ENCODE peak calls at places on chromosomes 3 and 15, in eight cellular contexts. L is IMR-90, B is NB4, J is left ventricle myocardium inferior, K is psoas muscle, S is adrenal gland, A is fibroblast of pulmonary artery, G is fibroblast of mammary gland. W is an unnamed sample.

GRCh38 chr15:25876231-25877140 is 13.4 kb upstream of the ATP10A start:
- DNase-seq in K (no peak), L (no peak), A (no peak), S (no peak), J (no peak), B (no peak), G (no peak), W (no peak)

GRCh38 chr15:69939513-69940440 is 157.9 kb downstream of the TLE3 start:
- DNase-seq in B (no peak), A (no peak), S (no peak), K (no peak), J (no peak), L (no peak), G (no peak), W (no peak)

GRCh38 chr3:57949779-57950618 is 58.2 kb upstream of the FLNB start:
- DNase-seq in A (no peak), L (no peak), S (peak), J (peak), G (peak), B (peak), K (no peak), W (no peak)

GRCh38 chr3:120160050-120160449 is 65.8 kb upstream of the GSK3B start:
- DNase-seq in B (peak), K (peak), A (peak), S (peak), G (peak), J (peak), L (peak), W (no peak)

GRCh38 chr15:87877114-87877810 is 379.3 kb downstream of the NTRK3 start:
- DNase-seq in K (no peak), L (peak), A (peak), S (peak), G (peak), B (no peak), J (peak), W (no peak)

GRCh38 chr15:66234798-66235197 is 18.8 kb downstream of the MEGF11 start:
- DNase-seq in G (no peak), K (no peak), L (no peak), A (no peak), B (no peak), J (no peak), S (no peak), W (no peak)

GRCh38 chr3:40899286-40899712 is 300.0 kb upstream of the CTNNB1 start:
- DNase-seq in B (no peak), K (no peak), G (peak), L (no peak), J (no peak), A (peak), S (no peak), W (no peak)

GRCh38 chr3:64539451-64540196 is 148.2 kb downstream of the ADAMTS9 start:
- DNase-seq in B (no peak), A (peak), J (no peak), L (peak), K (peak), G (peak), S (no peak), W (no peak)

GRCh38 chr3:13498354-13499060 is 18.4 kb downstream of the HDAC11 start:
- DNase-seq in L (peak), J (peak), S (no peak), K (no peak), A (no peak), B (no peak), G (no peak), W (no peak)

GRCh38 chr3:111910806-111911205 is 51.7 kb downstream of the PHLDB2 start:
- DNase-seq in A (peak), L (peak), S (no peak), J (no peak), G (peak), B (no peak), K (no peak), W (no peak)

GRCh38 chr15:86373147-86373546 is 293.5 kb downstream of the AGBL1 start:
- DNase-seq in A (no peak), S (no peak), G (no peak), J (no peak), L (no peak), B (no peak), K (no peak), W (no peak)

GRCh38 chr3:13620776-13621365 is 71.9 kb downstream of the FBLN2 start:
- DNase-seq in A (no peak), G (no peak), J (no peak), K (no peak), L (no peak), S (no peak), B (no peak), W (no peak)

GRCh38 chr3:60153221-60153999 is 1097.8 kb downstream of the FHIT start:
- DNase-seq in A (no peak), J (no peak), S (no peak), B (no peak), G (no peak), L (no peak), K (no peak), W (no peak)

GRCh38 chr3:49903451-49904424 is at the start of gene MST1R:
- DNase-seq in L (no peak), S (peak), K (peak), J (peak), G (peak), B (no peak), A (peak), W (peak)

GRCh38 chr3:15875016-15875689 is 77.4 kb upstream of the ANKRD28 start:
- DNase-seq in G (peak), B (no peak), S (no peak), J (no peak), K (no peak), L (peak), A (peak), W (no peak)

GRCh38 chr3:58383476-58383875 is 50.2 kb downstream of the PDHB start:
- DNase-seq in B (no peak), A (peak), G (peak), S (no peak), L (peak), J (no peak), K (no peak), W (no peak)

GRCh38 chr3:14414841-14415464 is 12.5 kb downstream of the SLC6A6 start:
- DNase-seq in S (no peak), L (no peak), G (no peak), K (no peak), B (no peak), A (no peak), J (no peak), W (no peak)

GRCh38 chr15:82079736-82080135 is 33.9 kb upstream of the MEX3B start:
- DNase-seq in L (peak), S (no peak), G (no peak), J (no peak), B (no peak), A (no peak), K (no peak), W (no peak)

GRCh38 chr3:169923189-169923588 is 11.8 kb downstream of the SAMD7 start:
- DNase-seq in G (peak), S (peak), A (peak), L (no peak), K (peak), J (peak), B (no peak), W (no peak)

GRCh38 chr3:23159929-23160328 is 43.2 kb upstream of the UBE2E2 start:
- DNase-seq in A (peak), L (peak), B (no peak), J (no peak), G (peak), S (no peak), K (no peak), W (peak)

GRCh38 chr3:5292512-5292911 is 105.0 kb downstream of the EDEM1 start:
- DNase-seq in S (no peak), K (no peak), L (no peak), J (no peak), A (no peak), B (no peak), G (no peak), W (no peak)

GRCh38 chr15:88470625-88471372 is 3.3 kb downstream of the MRPS11 start:
- DNase-seq in L (no peak), K (no peak), B (no peak), A (no peak), S (peak), J (no peak), G (no peak), W (no peak)

GRCh38 chr3:32391643-32392529 is at the start of gene CMTM7:
- DNase-seq in B (peak), J (peak), L (peak), A (peak), K (peak), G (peak), S (peak), W (peak)

GRCh38 chr3:146827836-146828235 is 222.7 kb upstream of the PLSCR5 start:
- DNase-seq in B (no peak), K (no peak), G (no peak), S (no peak), A (no peak), L (no peak), J (no peak), W (no peak)

GRCh38 chr3:139016430-139017048 is 4.2 kb downstream of the PRR23B start:
- DNase-seq in A (no peak), K (no peak), S (no peak), B (no peak), J (no peak), G (peak), L (no peak), W (peak)

GRCh38 chr3:196216681-196217211 is 412 bp downstream of the SLC51A start:
- DNase-seq in A (no peak), K (no peak), B (no peak), S (no peak), L (no peak), G (no peak), J (no peak), W (no peak)

GRCh38 chr3:52372822-52373504 is 56.8 kb downstream of the DNAH1 start:
- DNase-seq in L (no peak), B (peak), S (no peak), J (peak), G (no peak), K (peak), A (no peak), W (peak)

GRCh38 chr15:32959077-32959476 is 235.4 kb downstream of the FMN1 start:
- DNase-seq in S (no peak), L (peak), J (no peak), A (peak), G (peak), K (no peak), B (no peak), W (peak)

DNA sequence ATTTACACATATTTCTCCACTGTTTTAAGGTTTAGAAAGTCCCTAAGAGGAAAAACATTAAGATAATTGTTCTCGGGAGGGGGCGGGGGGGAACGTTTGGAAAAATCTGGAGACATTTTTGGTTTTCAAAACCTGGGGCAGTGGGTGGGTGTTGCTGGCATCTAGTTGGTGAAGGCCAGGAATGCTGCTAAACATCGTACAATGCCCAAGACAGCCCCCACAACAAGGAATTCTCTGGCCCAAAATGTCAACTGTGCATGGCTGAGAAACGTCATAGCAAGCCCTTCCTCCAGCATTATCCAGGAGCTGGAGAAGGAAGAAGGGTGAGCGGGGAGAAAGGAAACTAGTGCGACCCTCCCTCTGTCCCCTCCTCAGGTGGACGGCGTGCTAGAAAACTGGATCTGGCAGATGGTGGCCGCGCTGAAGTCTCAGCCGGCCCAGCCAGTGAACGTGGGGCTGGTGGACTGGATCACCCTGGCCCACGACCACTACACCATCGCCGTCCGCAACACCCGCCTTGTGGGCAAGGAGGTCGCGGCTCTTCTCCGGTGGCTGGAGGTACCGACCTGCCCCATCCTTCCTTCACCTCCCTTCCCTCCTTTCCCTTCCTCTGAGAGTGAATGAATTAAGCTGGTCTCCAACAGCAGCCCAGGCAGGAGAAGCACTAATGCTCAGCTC is 109.8 kb downstream of the LIPC start:
- DNase-seq in A (no peak), K (no peak), J (no peak), S (no peak), G (no peak), L (no peak), B (no peak), W (no peak)
- H3K4me3 ChIP-seq in A (no peak), K (no peak), J (no peak), S (no peak), G (no peak), L (no peak), B (no peak), W (no peak)

GRCh38 chr15:64092075-64092820 is 1.4 kb downstream of the CIAO2A start:
- DNase-seq in G (no peak), K (no peak), J (no peak), L (no peak), B (peak), S (no peak), A (no peak), W (peak)
- TF ChIP-seq CTCF in G (peak), K (no peak), J (no peak), L (peak), B (no peak), S (no peak), A (no peak), W (no peak)

GRCh38 chr3:187976361-187976900 is 177.5 kb upstream of the LPP start:
- DNase-seq in A (no peak), L (no peak), B (no peak), G (no peak), S (no peak), J (no peak), K (no peak), W (no peak)
- H3K4me3 ChIP-seq in A (no peak), L (no peak), B (no peak), G (no peak), S (no peak), J (no peak), K (no peak), W (no peak)

GRCh38 chr3:123385981-123386380 is 62.9 kb downstream of the ADCY5 start:
- DNase-seq in S (peak), G (peak), L (peak), B (no peak), J (peak), K (peak), A (peak), W (no peak)
- TF ChIP-seq CTCF in S (no peak), G (no peak), L (no peak), B (no peak), J (no peak), K (no peak), A (no peak), W (no peak)

DNA sequence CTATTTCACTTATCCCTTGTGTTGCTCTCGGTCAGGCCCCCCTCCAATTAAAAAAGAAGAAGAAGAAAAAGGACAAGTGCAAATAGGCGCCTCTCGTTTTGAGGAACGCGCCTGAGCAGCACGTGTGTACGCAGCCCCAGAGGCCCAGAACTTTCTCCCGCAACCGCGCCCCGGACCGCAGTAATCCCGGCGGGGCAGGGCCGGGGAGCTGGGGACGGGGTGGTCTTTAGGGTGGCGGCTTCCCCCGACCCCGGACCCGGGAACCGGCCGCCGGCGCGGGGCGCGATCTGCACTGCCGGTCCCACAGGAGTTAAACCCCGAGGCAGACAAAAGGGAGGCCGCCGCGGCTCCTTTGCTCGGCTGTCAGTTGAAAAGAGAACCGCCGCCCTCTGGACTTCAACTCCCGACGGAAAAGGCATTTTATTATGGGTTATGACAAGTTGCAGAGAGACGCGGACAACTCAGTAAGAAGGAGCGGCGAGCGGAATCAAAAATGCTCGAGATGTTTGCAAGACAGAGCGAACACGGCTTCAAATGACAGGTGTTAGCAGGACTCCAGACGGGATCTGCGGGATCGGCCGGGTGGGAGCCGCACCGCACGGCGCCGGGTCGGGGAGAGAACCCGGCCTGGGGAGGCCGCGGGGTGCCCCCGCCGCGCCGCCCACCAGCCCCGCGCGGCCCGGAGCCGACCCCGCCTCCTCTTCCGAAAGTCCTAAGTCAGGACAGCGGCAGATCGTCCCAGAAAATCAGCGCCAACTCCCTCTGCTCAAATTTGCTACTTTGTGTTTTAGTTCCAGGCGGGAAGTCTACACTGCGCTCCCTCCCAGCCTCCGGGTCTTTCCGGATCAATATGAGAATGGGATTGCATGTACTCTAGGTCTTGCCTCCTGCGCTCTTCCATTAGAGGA is 79.0 kb downstream of the NR2F2 start:
- DNase-seq in L (peak), S (no peak), K (no peak), J (no peak), A (no peak), B (peak), G (no peak), W (no peak)
- H3K4me3 ChIP-seq in L (peak), S (no peak), K (peak), J (peak), A (no peak), B (peak), G (no peak), W (no peak)

DNA sequence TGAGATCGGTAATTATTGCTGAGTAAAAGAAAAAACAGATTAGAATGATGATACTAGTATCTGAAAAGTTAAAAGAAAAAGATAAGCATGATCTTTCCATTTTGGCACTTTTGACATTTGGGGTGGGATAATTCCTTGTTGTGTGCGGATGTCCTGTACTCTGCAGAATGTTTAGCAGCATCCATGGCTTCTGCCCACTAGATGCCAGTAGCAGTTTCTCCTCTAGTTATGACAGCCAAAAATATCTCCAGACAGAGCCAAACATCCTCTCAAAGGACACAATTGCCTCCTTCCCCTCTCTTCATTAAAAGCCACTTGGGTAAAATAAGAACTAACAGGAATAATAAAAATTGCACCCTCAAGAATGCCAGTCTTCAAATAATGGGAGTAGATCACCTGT is 468.8 kb upstream of the GRM7 start:
- DNase-seq in G (no peak), A (no peak), L (no peak), B (no peak), S (no peak), J (no peak), K (no peak), W (peak)
- TF ChIP-seq CTCF in G (no peak), A (no peak), L (no peak), B (no peak), S (no peak), J (peak), K (no peak), W (peak)

W was measured in GM12865.